ENCODE peak calls at places on chromosomes 6 and 20, in six cellular contexts. I is tibial artery, P is brain microvascular endothelial cell, Z is astrocyte, G is spleen, Y is pancreas. O is an unnamed sample.

GRCh38 chr20:8755340-8756118 is 313.4 kb upstream of the PLCB4 start:
- DNase-seq in G (no peak), I (no peak), Z (no peak), Y (no peak), P (no peak), O (no peak)

GRCh38 chr20:63101781-63102719 is 95.3 kb upstream of the BHLHE23 start:
- DNase-seq in P (peak; percentile 11), I (peak; percentile 65), Z (peak; percentile 18), G (peak; percentile 85), Y (peak; percentile 71), O (peak; percentile 80)

GRCh38 chr6:137878810-137879285 is 11.8 kb downstream of the TNFAIP3 start:
- DNase-seq in I (no peak), P (no peak), G (peak; percentile 74), Y (no peak), Z (no peak), O (no peak)

GRCh38 chr20:39910536-39910935 is 778.5 kb downstream of the MAFB start:
- DNase-seq in I (peak; percentile 66), Y (no peak), P (no peak), G (peak; percentile 69), Z (no peak), O (peak; percentile 64)

GRCh38 chr20:10571313-10571815 is 102.4 kb downstream of the JAG1 start:
- DNase-seq in Z (no peak), I (no peak), P (no peak), G (no peak), Y (no peak), O (no peak)

GRCh38 chr6:117463762-117464665 is 18.5 kb upstream of the DCBLD1 start:
- DNase-seq in Z (peak; percentile 83), P (peak; percentile 82), Y (no peak), I (no peak), G (no peak), O (no peak)

GRCh38 chr6:163094881-163095280 is 319.6 kb upstream of the QKI start:
- DNase-seq in Z (no peak), G (no peak), I (no peak), P (no peak), Y (no peak), O (no peak)

GRCh38 chr6:153104220-153104619 is 26.9 kb downstream of the RGS17 start:
- DNase-seq in Z (peak; percentile 40), P (no peak), Y (no peak), I (no peak), G (no peak), O (no peak)

GRCh38 chr6:166879594-166879993 is 76.8 kb downstream of the RNASET2 start:
- DNase-seq in P (no peak), I (no peak), Y (no peak), Z (no peak), G (no peak), O (no peak)

GRCh38 chr20:20551409-20551808 is 161.0 kb downstream of the RALGAPA2 start:
- DNase-seq in P (no peak), Z (no peak), I (no peak), G (no peak), Y (no peak), O (no peak)

GRCh38 chr20:24835195-24835594 is 113.9 kb upstream of the CST7 start:
- DNase-seq in Y (no peak), P (no peak), Z (no peak), G (no peak), I (no peak), O (no peak)

GRCh38 chr6:6057442-6058053 is 50.8 kb upstream of the NRN1 start:
- DNase-seq in P (peak; percentile 61), Y (no peak), G (no peak), Z (no peak), I (no peak), O (no peak)

GRCh38 chr20:45010399-45010828 is 44.1 kb downstream of the STK4 start:
- DNase-seq in G (no peak), P (peak; percentile 82), I (no peak), Y (no peak), Z (peak; percentile 85), O (no peak)

GRCh38 chr6:22078802-22079545 is 217.9 kb downstream of the PRL start:
- DNase-seq in Z (no peak), G (no peak), P (peak; percentile 30), I (no peak), Y (no peak), O (no peak)

GRCh38 chr20:53984354-53984753 is 86.0 kb downstream of the BCAS1 start:
- DNase-seq in I (no peak), Y (no peak), G (no peak), Z (peak; percentile 16), P (no peak), O (no peak)

GRCh38 chr20:9261781-9262180 is 192.9 kb downstream of the PLCB4 start:
- DNase-seq in G (no peak), Z (no peak), Y (no peak), I (no peak), P (no peak), O (no peak)

GRCh38 chr20:50987493-50988210 is 29.0 kb downstream of the MOCS3 start:
- DNase-seq in P (peak; percentile 89), Y (no peak), I (no peak), Z (peak; percentile 65), G (no peak), O (no peak)

GRCh38 chr6:148144917-148145521 is 197.6 kb upstream of the SASH1 start:
- DNase-seq in Y (peak; percentile 88), I (peak; percentile 74), P (peak; percentile 86), G (peak; percentile 80), Z (peak; percentile 36), O (peak; percentile 94)

GRCh38 chr20:20690676-20691476 is 21.6 kb downstream of the RALGAPA2 start:
- DNase-seq in I (no peak), G (no peak), Z (no peak), Y (no peak), P (no peak), O (no peak)

GRCh38 chr6:75893776-75894152 is 144.7 kb downstream of the MYO6 start:
- DNase-seq in G (no peak), Z (no peak), Y (no peak), I (no peak), P (no peak), O (no peak)

GRCh38 chr6:125839879-125840278 is 49.1 kb downstream of the NCOA7 start:
- DNase-seq in G (no peak), Z (no peak), I (no peak), P (no peak), Y (no peak), O (no peak)

GRCh38 chr6:39330476-39330875 is 8.0 kb upstream of the KCNK16 start:
- DNase-seq in G (no peak), Z (no peak), P (no peak), I (no peak), Y (no peak), O (no peak)

GRCh38 chr6:39327516-39327915 is 5.0 kb upstream of the KCNK16 start:
- DNase-seq in Z (no peak), P (no peak), I (no peak), G (no peak), Y (no peak), O (no peak)

GRCh38 chr6:39333626-39334025 is 11.1 kb upstream of the KCNK16 start:
- DNase-seq in Z (no peak), G (no peak), I (no peak), P (no peak), Y (no peak), O (no peak)

GRCh38 chr6:39330057-39330456 is 7.6 kb upstream of the KCNK16 start:
- DNase-seq in I (no peak), P (no peak), G (no peak), Y (no peak), Z (no peak), O (no peak)

GRCh38 chr6:39328066-39328465 is 5.6 kb upstream of the KCNK16 start:
- DNase-seq in P (no peak), G (no peak), I (no peak), Y (no peak), Z (no peak), O (no peak)
- H3K27ac ChIP-seq in P (no peak overlapping the region), G (no peak overlapping the region), I (no peak overlapping the region), Y (no peak overlapping the region), Z (no peak overlapping the region), O (no peak overlapping the region)

GRCh38 chr6:53342210-53342609 is 6.5 kb downstream of the ELOVL5 start:
- DNase-seq in Z (no peak), Y (no peak), P (no peak), G (no peak), I (no peak), O (no peak)

GRCh38 chr6:53343092-53343491 is 5.7 kb downstream of the ELOVL5 start:
- DNase-seq in G (no peak), Y (no peak), P (no peak), Z (no peak), I (no peak), O (no peak)

GRCh38 chr6:53347921-53348435 is 772 bp downstream of the ELOVL5 start:
- DNase-seq in I (peak; percentile 84), Y (peak; percentile 74), G (peak; percentile 92), Z (peak; percentile 46), P (peak; percentile 53), O (peak; percentile 85)

GRCh38 chr6:53347250-53347920 is 1.4 kb downstream of the ELOVL5 start:
- DNase-seq in Z (peak; percentile 41), P (peak; percentile 18), I (no peak), Y (no peak), G (no peak), O (no peak)

DNA sequence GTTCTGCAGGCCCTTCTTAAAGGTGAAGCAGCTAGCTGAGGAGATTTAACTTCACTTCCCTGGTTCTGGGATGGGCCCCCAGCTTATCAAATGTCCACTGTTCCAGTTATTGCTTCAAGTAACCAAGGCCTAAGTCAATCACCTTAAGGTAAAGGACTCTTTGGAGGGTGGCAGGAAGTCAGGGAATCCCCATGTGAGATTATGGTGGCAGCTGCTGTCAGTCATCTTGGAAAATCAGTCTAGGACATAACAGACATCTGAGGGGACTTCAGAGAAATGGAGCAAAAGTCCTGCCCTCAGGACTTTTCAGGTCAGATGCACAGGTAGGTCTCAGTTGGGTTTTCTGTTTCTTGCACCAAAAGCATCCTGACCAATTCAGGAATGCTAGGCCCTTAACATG is 3.8 kb downstream of the ELOVL5 start:
- DNase-seq in Y (no peak), I (no peak), P (no peak), Z (no peak), G (no peak), O (no peak)
- H3K27ac ChIP-seq in Y (no peak overlapping the region), I (no peak overlapping the region), P (no peak overlapping the region), Z (no peak overlapping the region), G (no peak overlapping the region), O (no peak overlapping the region)

GRCh38 chr6:49666480-49666879 is 29.8 kb upstream of the RHAG start:
- DNase-seq in G (no peak), I (no peak), Z (no peak), P (no peak), Y (no peak), O (no peak)
- H3K27ac ChIP-seq in G (no peak overlapping the region), I (no peak overlapping the region), Z (no peak overlapping the region), P (no peak overlapping the region), Y (no peak overlapping the region), O (no peak overlapping the region)

DNA sequence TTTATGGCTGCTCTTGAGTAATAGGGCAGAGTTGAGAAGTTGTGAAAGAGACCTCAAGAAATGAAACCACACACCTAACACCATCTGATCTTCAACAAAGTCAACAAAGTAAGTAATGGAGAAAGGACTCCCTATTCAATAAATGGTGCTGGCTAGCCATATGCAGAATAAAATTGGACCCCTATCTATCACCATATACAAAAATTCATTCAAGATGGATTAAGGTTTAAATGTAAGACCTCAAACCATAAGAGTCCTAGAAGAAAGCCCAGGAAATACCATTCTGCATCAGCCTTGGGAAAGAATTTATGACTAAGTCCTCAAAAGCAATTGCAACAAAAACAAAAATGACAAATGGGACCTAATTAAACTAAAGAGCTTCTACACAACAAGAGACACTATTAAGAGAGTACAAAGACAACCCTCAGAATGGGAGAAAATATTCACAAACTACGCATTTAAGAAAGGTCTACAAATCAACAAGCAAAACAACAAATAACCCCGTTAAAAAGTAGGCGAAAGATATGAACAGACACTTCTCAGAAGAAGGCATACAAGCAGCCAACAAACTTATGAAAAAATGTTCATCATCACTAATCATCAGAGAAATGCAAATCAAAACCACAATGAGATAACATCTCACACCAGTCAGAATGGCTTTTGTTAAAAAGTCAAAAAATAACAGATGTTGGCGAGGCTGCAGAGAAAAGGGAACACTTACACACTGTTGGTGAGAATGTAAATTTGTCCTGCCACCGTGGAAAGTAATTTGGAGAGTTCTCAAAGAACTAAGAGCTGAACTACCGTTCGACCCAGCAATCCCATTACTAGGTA is 4.0 kb downstream of the MAP3K5 start:
- DNase-seq in Y (no peak), I (no peak), G (no peak), P (peak; percentile 58), Z (peak; percentile 94), O (no peak)
- H3K27ac ChIP-seq in Y (peak overlapping the region; percentile 99), I (peak overlapping the region; percentile 98), G (peak overlapping the region; percentile 97), P (peak overlapping the region; percentile 55), Z (peak overlapping the region; percentile 71), O (peak overlapping the region; percentile 83)